ENCODE peak calls at places on chromosomes 12 and 14, in five cellular contexts. J is HCT116, L is H54, E is heart left ventricle, X is transverse colon. W is an unnamed sample.

GRCh38 chr14:69559581-69560011 is 15.1 kb downstream of the CCDC177 start:
- DNase-seq in J (no peak), L (no peak), E (no peak), X (no peak), W (no peak)

GRCh38 chr12:75959060-75959459 is 72.5 kb downstream of the PHLDA1 start:
- DNase-seq in J (no peak), L (no peak), E (no peak), X (no peak), W (no peak)

GRCh38 chr14:79842270-79842669 is 369.0 kb downstream of the DIO2 start:
- DNase-seq in J (no peak), L (peak; percentile 4), E (no peak), X (no peak), W (no peak)

GRCh38 chr12:92503977-92504966 is 198.5 kb upstream of the PLEKHG7 start:
- DNase-seq in J (no peak), L (no peak), E (no peak), X (peak; percentile 25), W (no peak)

GRCh38 chr14:78985668-78986073 is 815.5 kb downstream of the NRXN3 start:
- DNase-seq in J (no peak), L (no peak), E (no peak), X (no peak), W (no peak)

GRCh38 chr12:54432815-54433164 is 13.7 kb upstream of the ITGA5 start:
- DNase-seq in J (no peak), L (no peak), E (no peak), X (no peak), W (no peak)

GRCh38 chr12:75909714-75910451 is 121.7 kb downstream of the PHLDA1 start:
- DNase-seq in J (no peak), L (no peak), E (no peak), X (no peak), W (no peak)

GRCh38 chr12:62841841-62842240 is 93.1 kb downstream of the PPM1H start:
- DNase-seq in J (no peak), L (no peak), E (no peak), X (no peak), W (no peak)

GRCh38 chr12:27802511-27802910 is 22.5 kb upstream of the MANSC4 start:
- DNase-seq in J (no peak), L (no peak), E (no peak), X (no peak), W (no peak)

GRCh38 chr14:52902971-52903385 is 47.9 kb downstream of the FERMT2 start:
- DNase-seq in J (no peak), L (no peak), E (no peak), X (no peak), W (no peak)

GRCh38 chr12:55927588-55928502 is at the start of gene PYM1:
- DNase-seq in J (peak; percentile 66), L (peak; percentile 39), E (peak; percentile 85), X (peak; percentile 91), W (peak; percentile 97)

GRCh38 chr12:53062011-53062961 is 12.4 kb downstream of the TNS2 start:
- DNase-seq in J (no peak), L (no peak), E (no peak), X (no peak), W (no peak)

GRCh38 chr14:45990252-45990651 is 661.3 kb downstream of the RPL10L start:
- DNase-seq in J (peak; percentile 1), L (no peak), E (no peak), X (no peak), W (no peak)

GRCh38 chr14:83347874-83348273 is 1814.2 kb upstream of the SEL1L start:
- DNase-seq in J (no peak), L (no peak), E (no peak), X (no peak), W (no peak)

GRCh38 chr12:126083931-126084330 is 1018.7 kb downstream of the AACS start:
- DNase-seq in J (no peak), L (no peak), E (no peak), X (no peak), W (no peak)

GRCh38 chr14:37252434-37252833 is 54.7 kb downstream of the MIPOL1 start:
- DNase-seq in J (no peak), L (no peak), E (no peak), X (no peak), W (no peak)

GRCh38 chr12:104147346-104147745 is 9.3 kb upstream of the NFYB start:
- DNase-seq in J (no peak), L (no peak), E (no peak), X (no peak), W (no peak)

GRCh38 chr14:23626946-23627345 is 9.2 kb upstream of the DHRS2 start:
- DNase-seq in J (no peak), L (no peak), E (no peak), X (no peak), W (no peak)

GRCh38 chr12:65648461-65648860 is 175.8 kb upstream of the HMGA2 start:
- DNase-seq in J (no peak), L (no peak), E (no peak), X (no peak), W (no peak)

GRCh38 chr12:90757957-90758356 is 197.0 kb downstream of the CCER1 start:
- DNase-seq in J (no peak), L (no peak), E (no peak), X (no peak), W (no peak)

GRCh38 chr12:39915249-39915648 is 190.6 kb downstream of the SLC2A13 start:
- DNase-seq in J (no peak), L (no peak), E (no peak), X (no peak), W (no peak)

GRCh38 chr12:118376089-118377004 is at the start of gene SUDS3:
- DNase-seq in J (peak; percentile 67), L (peak; percentile 70), E (peak; percentile 96), X (peak; percentile 96), W (peak; percentile 88)

GRCh38 chr14:64965356-64966000 is 6.7 kb downstream of the RAB15 start:
- DNase-seq in J (no peak), L (no peak), E (no peak), X (no peak), W (no peak)

GRCh38 chr14:104162495-104162894 is 24.1 kb downstream of the KIF26A start:
- DNase-seq in J (no peak), L (no peak), E (no peak), X (no peak), W (no peak)

GRCh38 chr14:104317500-104317805 is 179.1 kb downstream of the KIF26A start:
- DNase-seq in J (no peak), L (no peak), E (no peak), X (no peak), W (no peak)

GRCh38 chr14:69822456-69822855 is 25.4 kb upstream of the SLC10A1 start:
- DNase-seq in J (no peak), L (no peak), E (no peak), X (no peak), W (no peak)

GRCh38 chr12:132445884-132446471 is 44.0 kb upstream of the FBRSL1 start:
- DNase-seq in J (peak; percentile 93), L (peak; percentile 82), E (peak; percentile 72), X (peak; percentile 67), W (peak; percentile 89)

GRCh38 chr14:72745546-72745945 is 148.4 kb downstream of the DPF3 start:
- DNase-seq in J (no peak), L (peak; percentile 93), E (no peak), X (no peak), W (no peak)

GRCh38 chr14:91368681-91369416 is 48.8 kb downstream of the CCDC88C start:
- DNase-seq in J (no peak), L (no peak), E (no peak), X (no peak), W (no peak)
- TF ChIP-seq POLR2A in J (no peak), L (no peak), E (no peak), X (no peak), W (no peak)

GRCh38 chr12:114406326-114407033 is 536 bp upstream of the TBX5 start:
- DNase-seq in J (no peak), L (no peak), E (no peak), X (no peak), W (no peak)
- TF ChIP-seq POLR2A in J (no peak), L (no peak), E (no peak), X (no peak), W (no peak)

DNA sequence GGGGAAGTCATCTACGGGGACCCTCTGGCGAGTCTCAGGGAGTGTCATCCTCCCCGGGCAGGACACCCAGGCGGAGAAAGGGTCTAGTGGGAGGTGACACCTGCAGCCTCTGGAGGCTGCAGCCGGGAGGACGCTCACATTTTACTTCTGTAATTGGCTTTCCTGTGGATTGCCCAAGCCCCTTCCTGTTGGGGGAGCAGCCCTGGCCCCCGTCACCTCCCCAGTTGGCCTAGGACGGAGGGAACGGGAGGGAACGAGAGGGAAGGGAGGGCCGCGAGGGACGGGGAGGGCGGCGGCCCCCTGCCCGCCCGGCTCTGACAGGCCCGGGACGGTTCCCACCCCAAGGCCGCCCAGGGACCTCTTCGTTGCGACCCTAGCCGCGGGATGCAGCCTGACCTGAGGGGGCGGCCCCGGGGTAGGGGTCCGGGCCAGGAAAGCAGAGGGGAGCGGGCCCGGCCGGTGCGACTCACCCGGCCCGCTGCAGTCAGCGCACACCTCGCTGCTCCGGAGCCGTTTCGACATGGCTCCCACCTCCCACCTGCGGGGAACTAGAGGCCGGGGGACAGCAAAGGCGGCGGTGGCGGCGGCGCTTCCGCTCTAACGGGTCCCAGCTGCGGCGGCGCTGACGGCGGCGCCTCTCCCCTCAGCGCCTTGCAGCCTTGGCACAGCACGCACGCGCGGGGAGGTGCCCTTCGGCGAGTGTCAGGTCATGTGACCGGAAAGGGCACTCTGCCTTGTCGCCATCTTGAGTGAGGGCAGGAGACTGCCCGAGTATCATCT is at the start of gene GIT2:
- DNase-seq in J (peak; percentile 85), L (peak; percentile 87), E (peak; percentile 97), X (peak; percentile 95), W (peak; percentile 95)
- TF ChIP-seq POLR2A in J (peak; percentile 76), L (peak; percentile 87), E (peak; percentile 89), X (peak; percentile 80), W (peak; percentile 69)

GRCh38 chr14:30874120-30874998 is at the start of gene COCH:
- DNase-seq in J (peak; percentile 4), L (no peak), E (peak; percentile 61), X (peak; percentile 54), W (peak; percentile 75)
- TF ChIP-seq POLR2A in J (no peak), L (no peak), E (no peak), X (no peak), W (no peak)

GRCh38 chr12:19129486-19130223 is at the start of gene PLEKHA5:
- DNase-seq in J (peak; percentile 23), L (peak; percentile 51), E (peak; percentile 88), X (peak; percentile 75), W (peak; percentile 69)
- TF ChIP-seq POLR2A in J (no peak), L (peak; percentile 38), E (peak; percentile 30), X (peak; percentile 18), W (no peak)

DNA sequence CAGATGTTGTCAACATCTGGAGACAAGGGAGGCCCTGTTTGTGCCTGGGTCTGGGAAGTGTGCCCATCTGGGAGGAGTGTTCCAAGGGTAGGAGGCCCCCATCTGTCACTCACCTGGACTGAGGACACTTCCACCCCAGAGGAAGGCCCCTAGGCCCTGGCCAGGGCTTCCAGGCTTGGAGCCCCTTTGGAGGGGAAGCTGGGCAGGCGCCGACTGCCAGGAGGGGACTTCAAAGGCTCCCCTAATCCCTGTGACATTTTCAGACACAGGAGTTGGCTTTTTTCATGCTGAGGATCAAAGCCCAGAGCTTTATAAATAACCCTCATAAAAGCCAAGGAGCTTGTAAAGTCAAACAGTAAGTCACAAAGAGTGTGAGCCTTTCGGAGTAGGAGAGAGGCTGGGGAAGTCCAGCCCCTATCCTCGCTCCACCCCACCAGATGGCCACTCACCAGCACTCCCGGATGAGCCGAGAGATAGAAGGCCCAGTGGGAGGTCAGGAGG is 17.6 kb upstream of the FAM222A start:
- DNase-seq in J (peak; percentile 18), L (no peak), E (no peak), X (no peak), W (peak; percentile 48)
- TF ChIP-seq POLR2A in J (no peak), L (no peak), E (no peak), X (no peak), W (no peak)

W was measured in erythroblast.